ENCODE peak calls at places on chromosomes 3 and 15, in five cellular contexts. One of them, this sample, is unnamed.

GRCh38 chr3:82462977-82463376 is 701.5 kb upstream of the GBE1 start:
- DNase-seq in D341Med: no peak
- DNase-seq in astrocyte of the spinal cord: no peak
- DNase-seq in effector CD4-positive, alpha-beta T cell: no peak
- DNase-seq in brain microvascular endothelial cell: no peak
- DNase-seq in this sample: no peak

GRCh38 chr15:69916169-69916785 is 181.4 kb downstream of the TLE3 start:
- DNase-seq in D341Med: no peak
- DNase-seq in effector CD4-positive, alpha-beta T cell: no peak
- DNase-seq in brain microvascular endothelial cell: no peak
- DNase-seq in astrocyte of the spinal cord: no peak
- DNase-seq in this sample: no peak

GRCh38 chr3:183094711-183095110 is 4.6 kb downstream of the MCCC1 start:
- DNase-seq in D341Med: no peak
- DNase-seq in effector CD4-positive, alpha-beta T cell: no peak
- DNase-seq in brain microvascular endothelial cell: no peak
- DNase-seq in astrocyte of the spinal cord: no peak
- DNase-seq in this sample: no peak

GRCh38 chr3:106482436-106482835 is 613.6 kb upstream of the CBLB start:
- DNase-seq in brain microvascular endothelial cell: peak; percentile 65
- DNase-seq in D341Med: no peak
- DNase-seq in astrocyte of the spinal cord: no peak
- DNase-seq in effector CD4-positive, alpha-beta T cell: no peak
- DNase-seq in this sample: no peak

GRCh38 chr15:85726446-85726845 is 68.3 kb downstream of the KLHL25 start:
- DNase-seq in D341Med: no peak
- DNase-seq in brain microvascular endothelial cell: no peak
- DNase-seq in effector CD4-positive, alpha-beta T cell: no peak
- DNase-seq in astrocyte of the spinal cord: no peak
- DNase-seq in this sample: no peak

GRCh38 chr3:101195951-101196713 is 124.2 kb downstream of the IMPG2 start:
- DNase-seq in effector CD4-positive, alpha-beta T cell: no peak
- DNase-seq in D341Med: peak; percentile 45
- DNase-seq in brain microvascular endothelial cell: peak; percentile 52
- DNase-seq in astrocyte of the spinal cord: peak; percentile 67
- DNase-seq in this sample: no peak

GRCh38 chr3:123586131-123586530 is 1.3 kb upstream of the HACD2 start:
- DNase-seq in effector CD4-positive, alpha-beta T cell: no peak
- DNase-seq in brain microvascular endothelial cell: peak; percentile 61
- DNase-seq in D341Med: peak; percentile 68
- DNase-seq in astrocyte of the spinal cord: peak; percentile 63
- DNase-seq in this sample: peak; percentile 37

GRCh38 chr15:31069360-31070000 is 32.0 kb downstream of the TRPM1 start:
- DNase-seq in D341Med: no peak
- DNase-seq in brain microvascular endothelial cell: no peak
- DNase-seq in astrocyte of the spinal cord: no peak
- DNase-seq in effector CD4-positive, alpha-beta T cell: no peak
- DNase-seq in this sample: no peak

GRCh38 chr15:72358532-72359180 is 17.2 kb downstream of the HEXA start:
- DNase-seq in brain microvascular endothelial cell: peak; percentile 61
- DNase-seq in astrocyte of the spinal cord: peak; percentile 61
- DNase-seq in effector CD4-positive, alpha-beta T cell: no peak
- DNase-seq in D341Med: no peak
- DNase-seq in this sample: no peak

GRCh38 chr3:56423537-56424209 is 44.6 kb downstream of the ERC2 start:
- DNase-seq in brain microvascular endothelial cell: no peak
- DNase-seq in astrocyte of the spinal cord: no peak
- DNase-seq in effector CD4-positive, alpha-beta T cell: no peak
- DNase-seq in D341Med: no peak
- DNase-seq in this sample: no peak

GRCh38 chr3:119664850-119665379 is 4.5 kb upstream of the POPDC2 start:
- DNase-seq in D341Med: no peak
- DNase-seq in effector CD4-positive, alpha-beta T cell: no peak
- DNase-seq in brain microvascular endothelial cell: peak; percentile 39
- DNase-seq in astrocyte of the spinal cord: no peak
- DNase-seq in this sample: no peak

GRCh38 chr3:54641226-54642014 is 286.4 kb downstream of the LRTM1 start:
- DNase-seq in astrocyte of the spinal cord: no peak
- DNase-seq in effector CD4-positive, alpha-beta T cell: no peak
- DNase-seq in D341Med: no peak
- DNase-seq in brain microvascular endothelial cell: no peak
- DNase-seq in this sample: no peak

GRCh38 chr15:28995193-28995592 is 109.4 kb downstream of the APBA2 start:
- DNase-seq in D341Med: no peak
- DNase-seq in brain microvascular endothelial cell: no peak
- DNase-seq in astrocyte of the spinal cord: no peak
- DNase-seq in effector CD4-positive, alpha-beta T cell: no peak
- DNase-seq in this sample: no peak

GRCh38 chr3:179486806-179487205 is 35.5 kb upstream of the GNB4 start:
- DNase-seq in effector CD4-positive, alpha-beta T cell: no peak
- DNase-seq in astrocyte of the spinal cord: no peak
- DNase-seq in brain microvascular endothelial cell: no peak
- DNase-seq in D341Med: no peak
- DNase-seq in this sample: no peak

GRCh38 chr3:152352559-152352958 is 83.8 kb downstream of the MBNL1 start:
- DNase-seq in effector CD4-positive, alpha-beta T cell: no peak
- DNase-seq in astrocyte of the spinal cord: no peak
- DNase-seq in D341Med: no peak
- DNase-seq in brain microvascular endothelial cell: peak; percentile 44
- DNase-seq in this sample: no peak

GRCh38 chr3:63968612-63969350 is 54.5 kb downstream of the PSMD6 start:
- DNase-seq in astrocyte of the spinal cord: no peak
- DNase-seq in brain microvascular endothelial cell: no peak
- DNase-seq in effector CD4-positive, alpha-beta T cell: no peak
- DNase-seq in D341Med: no peak
- DNase-seq in this sample: no peak

GRCh38 chr3:119323401-119324107 is 29.4 kb downstream of the ARHGAP31 start:
- DNase-seq in brain microvascular endothelial cell: no peak
- DNase-seq in astrocyte of the spinal cord: no peak
- DNase-seq in D341Med: no peak
- DNase-seq in effector CD4-positive, alpha-beta T cell: peak; percentile 43
- DNase-seq in this sample: peak; percentile 61

GRCh38 chr15:84649706-84650105 is 4.4 kb downstream of the WDR73 start:
- DNase-seq in brain microvascular endothelial cell: no peak
- DNase-seq in astrocyte of the spinal cord: no peak
- DNase-seq in D341Med: no peak
- DNase-seq in effector CD4-positive, alpha-beta T cell: no peak
- DNase-seq in this sample: no peak

GRCh38 chr3:42853739-42854302 is 21.9 kb downstream of the CYP8B1 start:
- DNase-seq in D341Med: no peak
- DNase-seq in brain microvascular endothelial cell: no peak
- DNase-seq in astrocyte of the spinal cord: no peak
- DNase-seq in effector CD4-positive, alpha-beta T cell: no peak
- DNase-seq in this sample: no peak

GRCh38 chr3:171967932-171968678 is 71.3 kb upstream of the FNDC3B start:
- DNase-seq in brain microvascular endothelial cell: peak; percentile 91
- DNase-seq in effector CD4-positive, alpha-beta T cell: no peak
- DNase-seq in astrocyte of the spinal cord: peak; percentile 84
- DNase-seq in D341Med: no peak
- DNase-seq in this sample: no peak

GRCh38 chr3:158261371-158261991 is 151.6 kb downstream of the RSRC1 start:
- DNase-seq in astrocyte of the spinal cord: peak; percentile 29
- DNase-seq in D341Med: no peak
- DNase-seq in effector CD4-positive, alpha-beta T cell: no peak
- DNase-seq in brain microvascular endothelial cell: peak; percentile 16
- DNase-seq in this sample: no peak

GRCh38 chr3:53796161-53796560 is 50.1 kb downstream of the CHDH start:
- DNase-seq in brain microvascular endothelial cell: no peak
- DNase-seq in D341Med: peak; percentile 63
- DNase-seq in effector CD4-positive, alpha-beta T cell: no peak
- DNase-seq in astrocyte of the spinal cord: no peak
- DNase-seq in this sample: no peak

GRCh38 chr3:105157016-105157765 is 209.5 kb upstream of the ALCAM start:
- DNase-seq in effector CD4-positive, alpha-beta T cell: no peak
- DNase-seq in brain microvascular endothelial cell: no peak
- DNase-seq in D341Med: no peak
- DNase-seq in astrocyte of the spinal cord: no peak
- DNase-seq in this sample: no peak